ENCODE peak calls at places on chromosome 5, in seven cellular contexts. W is colonic mucosa, Y is fibroblast of lung, E is AG04450, M is breast epithelium, X is heart right ventricle, C is A549. S is an unnamed sample.

GRCh38 chr5:9658726-9659125 is 28.6 kb upstream of the TAS2R1 start:
- DNase-seq in W (no peak), M (no peak), X (no peak), Y (no peak), C (no peak), E (no peak), S (no peak)

GRCh38 chr5:58466939-58467338 is 7.1 kb upstream of the PLK2 start:
- DNase-seq in Y (peak), C (peak), M (no peak), W (no peak), E (no peak), X (no peak), S (peak)

GRCh38 chr5:72281764-72282499 is 38.1 kb downstream of the MRPS27 start:
- DNase-seq in M (no peak), W (no peak), C (no peak), Y (peak), E (peak), X (no peak), S (peak)

GRCh38 chr5:112186401-112186990 is 232.6 kb downstream of the EPB41L4A start:
- DNase-seq in E (peak), C (peak), Y (peak), W (peak), M (no peak), X (no peak), S (peak)

GRCh38 chr5:58770131-58770530 is 187.3 kb downstream of the RAB3C start:
- DNase-seq in C (no peak), X (no peak), E (no peak), M (no peak), Y (no peak), W (no peak), S (no peak)

GRCh38 chr5:96049398-96050272 is 88.0 kb upstream of the ELL2 start:
- DNase-seq in C (no peak), W (no peak), E (no peak), X (no peak), Y (peak), M (no peak), S (peak)

GRCh38 chr5:9015250-9015936 is 530.5 kb downstream of the SEMA5A start:
- DNase-seq in X (no peak), W (no peak), C (no peak), Y (peak), M (no peak), E (no peak), S (peak)

GRCh38 chr5:83388608-83389007 is 82.9 kb upstream of the VCAN start:
- DNase-seq in E (peak), M (no peak), Y (peak), C (no peak), W (no peak), X (no peak), S (peak)

DNA sequence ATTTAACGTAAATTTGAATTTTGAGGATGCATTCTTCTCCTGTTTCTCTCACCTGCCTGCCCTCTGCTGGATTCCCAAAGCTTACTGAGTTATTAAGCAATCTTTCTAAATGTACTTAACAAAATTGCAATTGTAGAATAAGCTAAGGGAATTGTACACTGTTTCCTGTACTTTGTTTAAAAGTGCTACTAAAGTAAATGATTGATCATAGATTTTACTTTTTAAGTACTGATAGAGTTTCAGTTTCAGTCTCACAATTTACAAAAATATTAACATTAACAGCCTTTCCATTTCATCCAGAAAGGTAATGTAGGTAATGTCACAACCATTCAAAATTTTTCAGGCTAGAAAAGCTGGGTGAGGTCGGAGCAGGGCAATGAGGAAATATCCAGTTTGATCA is 4.8 kb upstream of the RANBP17 start:
- DNase-seq in W (no peak), E (no peak), M (no peak), X (no peak), C (no peak), Y (no peak), S (no peak)
- TF ChIP-seq CTCF in W (no peak), E (no peak), M (no peak), X (no peak), C (no peak), Y (no peak), S (no peak)

GRCh38 chr5:36398137-36398536 is 96.4 kb upstream of the RANBP3L start:
- DNase-seq in M (no peak), C (no peak), X (no peak), Y (peak), E (no peak), W (no peak), S (peak)
- TF ChIP-seq CTCF in M (no peak), C (peak), X (peak), Y (peak), E (peak), W (no peak), S (peak)

DNA sequence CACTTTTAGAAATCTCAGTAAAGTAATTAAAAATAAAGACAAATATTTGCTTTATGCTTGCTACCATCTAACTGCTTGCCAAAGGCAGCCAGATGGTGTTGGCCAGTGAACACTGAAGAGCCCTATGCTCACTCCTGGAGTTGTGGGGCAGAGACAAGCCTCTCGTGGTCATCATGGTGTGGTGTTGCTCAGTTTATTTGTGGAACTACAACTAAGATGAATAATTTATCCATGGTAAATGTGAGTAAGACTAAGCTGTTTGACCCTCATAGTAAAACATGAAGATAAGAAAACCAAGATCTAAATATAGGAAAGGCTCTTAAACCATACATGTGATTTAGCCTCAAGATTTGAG is 100.7 kb downstream of the PDE8B start:
- DNase-seq in M (no peak), W (no peak), X (no peak), C (no peak), Y (peak), E (no peak), S (no peak)
- TF ChIP-seq CTCF in M (no peak), W (no peak), X (no peak), C (no peak), Y (no peak), E (peak), S (no peak)

GRCh38 chr5:140806834-140807775 is at the start of gene PCDHA4:
- DNase-seq in W (peak), M (no peak), E (no peak), C (peak), Y (no peak), X (no peak), S (no peak)

GRCh38 chr5:140796718-140797095 is 2.1 kb downstream of the PCDHA2 start:
- DNase-seq in C (no peak), E (no peak), M (no peak), Y (no peak), X (no peak), W (no peak), S (no peak)

GRCh38 chr5:140802781-140803271 is 2.0 kb downstream of the PCDHA3 start:
- DNase-seq in W (no peak), Y (no peak), M (no peak), X (no peak), C (no peak), E (no peak), S (no peak)

GRCh38 chr5:140800816-140801493 is at the start of gene PCDHA3:
- DNase-seq in C (peak), M (no peak), X (no peak), Y (peak), E (no peak), W (no peak), S (peak)

GRCh38 chr5:140801494-140801841 is 611 bp downstream of the PCDHA3 start:
- DNase-seq in M (no peak), Y (no peak), X (no peak), E (no peak), C (peak), W (no peak), S (no peak)
- TF ChIP-seq CTCF in M (peak), Y (peak), X (peak), E (peak), C (peak), W (no peak), S (peak)

GRCh38 chr5:132714456-132715307 is 22.7 kb downstream of the KIF3A start:
- DNase-seq in Y (peak), W (no peak), E (no peak), C (no peak), M (no peak), X (no peak), S (peak)
- TF ChIP-seq CTCF in Y (no peak), W (peak), E (peak), C (peak), M (no peak), X (peak), S (peak)

DNA sequence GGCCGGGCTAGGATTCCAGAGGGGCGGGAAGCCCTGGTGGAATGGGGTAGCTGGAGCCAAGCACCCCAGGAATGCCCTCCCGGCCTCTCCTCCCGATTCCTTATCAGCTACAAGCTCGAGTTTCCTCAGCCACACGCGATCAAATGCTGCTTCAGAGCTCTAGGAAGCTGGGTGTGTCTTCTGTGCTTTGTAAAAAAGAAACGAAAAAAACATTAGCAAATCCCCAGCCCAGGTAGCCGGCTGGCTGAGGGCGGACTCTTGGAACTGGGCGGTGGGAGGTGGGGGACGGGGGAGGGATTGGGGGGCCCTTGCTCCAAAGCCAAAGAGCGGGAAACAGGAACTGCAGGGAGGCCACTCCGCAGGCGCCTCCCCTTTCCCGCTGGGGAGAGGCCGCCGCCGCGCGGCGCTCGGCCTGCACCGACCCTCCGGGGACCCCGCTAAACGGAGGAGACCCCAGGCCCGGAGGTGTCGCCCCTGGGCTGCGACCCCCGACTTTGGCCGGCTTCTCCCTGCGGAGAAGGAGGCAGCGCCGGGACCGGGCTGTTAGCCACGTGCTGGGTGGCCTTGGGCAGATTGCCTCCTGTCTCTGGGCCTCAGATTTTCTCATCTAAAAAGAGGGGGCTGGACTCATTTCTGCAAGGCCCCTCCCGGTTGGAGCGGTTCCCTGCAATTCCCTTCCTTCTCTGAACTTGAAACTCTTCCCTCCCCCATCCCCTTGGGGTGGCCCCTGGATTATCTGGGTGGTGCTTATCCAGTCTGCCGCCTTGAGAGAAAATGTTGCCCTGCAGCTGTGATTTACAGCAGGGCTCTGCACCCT is 40.9 kb upstream of the FABP6 start:
- DNase-seq in W (peak), C (peak), M (no peak), Y (peak), X (peak), E (no peak), S (peak)
- TF ChIP-seq CTCF in W (no peak), C (no peak), M (no peak), Y (peak), X (peak), E (no peak), S (no peak)

GRCh38 chr5:43227655-43228054 is 35.6 kb downstream of the NIM1K start:
- DNase-seq in Y (peak), E (peak), C (peak), W (no peak), M (no peak), X (no peak), S (peak)
- TF ChIP-seq CTCF in Y (peak), E (peak), C (peak), W (no peak), M (peak), X (peak), S (peak)

GRCh38 chr5:86679949-86680348 is 62.2 kb downstream of the COX7C start:
- DNase-seq in W (no peak), C (no peak), M (no peak), Y (no peak), E (no peak), X (no peak), S (no peak)
- TF ChIP-seq CTCF in W (no peak), C (no peak), M (no peak), Y (no peak), E (no peak), X (no peak), S (no peak)

S was measured in astrocyte of the spinal cord.